ENCODE peak calls at places on chromosomes 12 and 14, in eight cellular contexts. One of them, this sample, is unnamed.

GRCh38 chr12:116592116-116592637 is 33.0 kb downstream of the MAP1LC3B2 start:
- DNase-seq in lower leg skin: peak
- DNase-seq in tibial artery: peak
- DNase-seq in keratinocyte: no peak
- DNase-seq in iris pigment epithelial cell: no peak
- DNase-seq in T-helper 17 cell: no peak
- DNase-seq in anterior cingulate cortex: peak
- DNase-seq in amniotic stem cell: no peak
- DNase-seq in this sample: peak

GRCh38 chr14:79852975-79853374 is 358.3 kb downstream of the DIO2 start:
- DNase-seq in amniotic stem cell: no peak
- DNase-seq in anterior cingulate cortex: no peak
- DNase-seq in keratinocyte: no peak
- DNase-seq in T-helper 17 cell: no peak
- DNase-seq in lower leg skin: no peak
- DNase-seq in tibial artery: no peak
- DNase-seq in iris pigment epithelial cell: no peak
- DNase-seq in this sample: no peak

GRCh38 chr12:128078311-128078851 is 188.6 kb upstream of the TMEM132C start:
- DNase-seq in amniotic stem cell: peak
- DNase-seq in lower leg skin: peak
- DNase-seq in T-helper 17 cell: no peak
- DNase-seq in tibial artery: no peak
- DNase-seq in anterior cingulate cortex: no peak
- DNase-seq in iris pigment epithelial cell: peak
- DNase-seq in keratinocyte: no peak
- DNase-seq in this sample: peak

GRCh38 chr12:109591041-109591440 is 17.4 kb downstream of the MVK start:
- DNase-seq in anterior cingulate cortex: no peak
- DNase-seq in iris pigment epithelial cell: no peak
- DNase-seq in keratinocyte: no peak
- DNase-seq in tibial artery: no peak
- DNase-seq in T-helper 17 cell: no peak
- DNase-seq in lower leg skin: no peak
- DNase-seq in amniotic stem cell: no peak
- DNase-seq in this sample: no peak

GRCh38 chr12:51171884-51172514 is 936 bp downstream of the TFCP2 start:
- DNase-seq in T-helper 17 cell: no peak
- DNase-seq in amniotic stem cell: peak
- DNase-seq in tibial artery: no peak
- DNase-seq in lower leg skin: no peak
- DNase-seq in iris pigment epithelial cell: peak
- DNase-seq in keratinocyte: no peak
- DNase-seq in anterior cingulate cortex: no peak
- DNase-seq in this sample: peak

GRCh38 chr12:6606331-6607131 is 648 bp downstream of the CHD4 start:
- DNase-seq in keratinocyte: no peak
- DNase-seq in tibial artery: peak
- DNase-seq in amniotic stem cell: no peak
- DNase-seq in lower leg skin: peak
- DNase-seq in T-helper 17 cell: peak
- DNase-seq in anterior cingulate cortex: no peak
- DNase-seq in iris pigment epithelial cell: no peak
- DNase-seq in this sample: peak

GRCh38 chr12:115710104-115710564 is 567.4 kb downstream of the MED13L start:
- DNase-seq in iris pigment epithelial cell: peak
- DNase-seq in lower leg skin: no peak
- DNase-seq in keratinocyte: no peak
- DNase-seq in tibial artery: no peak
- DNase-seq in T-helper 17 cell: no peak
- DNase-seq in amniotic stem cell: no peak
- DNase-seq in anterior cingulate cortex: no peak
- DNase-seq in this sample: no peak

GRCh38 chr14:64572721-64573508 is 23.2 kb downstream of the PPP1R36 start:
- DNase-seq in amniotic stem cell: no peak
- DNase-seq in iris pigment epithelial cell: no peak
- DNase-seq in anterior cingulate cortex: no peak
- DNase-seq in T-helper 17 cell: no peak
- DNase-seq in lower leg skin: no peak
- DNase-seq in tibial artery: no peak
- DNase-seq in keratinocyte: no peak
- DNase-seq in this sample: peak

GRCh38 chr12:12244341-12244740 is 22.5 kb downstream of the LRP6 start:
- DNase-seq in tibial artery: no peak
- DNase-seq in amniotic stem cell: no peak
- DNase-seq in iris pigment epithelial cell: no peak
- DNase-seq in keratinocyte: no peak
- DNase-seq in anterior cingulate cortex: no peak
- DNase-seq in lower leg skin: no peak
- DNase-seq in T-helper 17 cell: no peak
- DNase-seq in this sample: no peak

GRCh38 chr14:52716160-52716559 is 9.2 kb downstream of the PSMC6 start:
- DNase-seq in amniotic stem cell: no peak
- DNase-seq in anterior cingulate cortex: no peak
- DNase-seq in lower leg skin: no peak
- DNase-seq in iris pigment epithelial cell: no peak
- DNase-seq in tibial artery: no peak
- DNase-seq in keratinocyte: no peak
- DNase-seq in T-helper 17 cell: no peak
- DNase-seq in this sample: no peak

GRCh38 chr14:78164226-78164853 is 5.8 kb upstream of the NRXN3 start:
- DNase-seq in anterior cingulate cortex: no peak
- DNase-seq in lower leg skin: no peak
- DNase-seq in keratinocyte: no peak
- DNase-seq in iris pigment epithelial cell: no peak
- DNase-seq in T-helper 17 cell: no peak
- DNase-seq in tibial artery: no peak
- DNase-seq in amniotic stem cell: no peak
- DNase-seq in this sample: peak

GRCh38 chr12:121697093-121697698 is 15.4 kb upstream of the TMEM120B start:
- DNase-seq in anterior cingulate cortex: no peak
- DNase-seq in amniotic stem cell: peak
- DNase-seq in tibial artery: no peak
- DNase-seq in T-helper 17 cell: no peak
- DNase-seq in keratinocyte: no peak
- DNase-seq in lower leg skin: no peak
- DNase-seq in iris pigment epithelial cell: peak
- DNase-seq in this sample: peak

GRCh38 chr12:117333331-117334000 is 28.0 kb downstream of the NOS1 start:
- DNase-seq in keratinocyte: no peak
- DNase-seq in T-helper 17 cell: no peak
- DNase-seq in tibial artery: no peak
- DNase-seq in amniotic stem cell: no peak
- DNase-seq in iris pigment epithelial cell: no peak
- DNase-seq in anterior cingulate cortex: no peak
- DNase-seq in lower leg skin: no peak
- DNase-seq in this sample: no peak

GRCh38 chr12:122983789-122984515 is 3.5 kb downstream of the ARL6IP4 start:
- DNase-seq in amniotic stem cell: no peak
- DNase-seq in iris pigment epithelial cell: peak
- DNase-seq in T-helper 17 cell: no peak
- DNase-seq in tibial artery: peak
- DNase-seq in lower leg skin: no peak
- DNase-seq in anterior cingulate cortex: no peak
- DNase-seq in keratinocyte: no peak
- DNase-seq in this sample: no peak

GRCh38 chr12:23055004-23055403 is 430.0 kb downstream of the ETNK1 start:
- DNase-seq in keratinocyte: no peak
- DNase-seq in amniotic stem cell: no peak
- DNase-seq in anterior cingulate cortex: no peak
- DNase-seq in T-helper 17 cell: no peak
- DNase-seq in lower leg skin: no peak
- DNase-seq in tibial artery: no peak
- DNase-seq in iris pigment epithelial cell: peak
- DNase-seq in this sample: peak

GRCh38 chr14:95664546-95664945 is 21.7 kb upstream of the TCL1B start:
- DNase-seq in anterior cingulate cortex: no peak
- DNase-seq in keratinocyte: no peak
- DNase-seq in T-helper 17 cell: no peak
- DNase-seq in amniotic stem cell: no peak
- DNase-seq in lower leg skin: peak
- DNase-seq in iris pigment epithelial cell: no peak
- DNase-seq in tibial artery: no peak
- DNase-seq in this sample: no peak

GRCh38 chr12:122641976-122642375 is 61.2 kb downstream of the HCAR2 start:
- DNase-seq in anterior cingulate cortex: no peak
- DNase-seq in keratinocyte: no peak
- DNase-seq in iris pigment epithelial cell: peak
- DNase-seq in T-helper 17 cell: no peak
- DNase-seq in tibial artery: no peak
- DNase-seq in lower leg skin: peak
- DNase-seq in amniotic stem cell: no peak
- DNase-seq in this sample: no peak

GRCh38 chr12:40351976-40352375 is 127.2 kb downstream of the LRRK2 start:
- DNase-seq in tibial artery: no peak
- DNase-seq in anterior cingulate cortex: no peak
- DNase-seq in lower leg skin: no peak
- DNase-seq in T-helper 17 cell: no peak
- DNase-seq in iris pigment epithelial cell: peak
- DNase-seq in amniotic stem cell: no peak
- DNase-seq in keratinocyte: no peak
- DNase-seq in this sample: peak